ENCODE peak calls at places on chromosome 16, in six cellular contexts. J is epithelial cell of esophagus, B is PC-3, H is pancreas, Z is fibroblast of lung, F is foreskin fibroblast. M is an unnamed sample.

GRCh38 chr16:70416748-70417616 is 21.9 kb downstream of the ST3GAL2 start:
- DNase-seq in J (no peak), B (no peak), H (no peak), Z (no peak), F (no peak), M (no peak)

GRCh38 chr16:81778861-81779539 is at the start of gene PLCG2:
- DNase-seq in J (peak), B (peak), H (peak), Z (peak), F (peak), M (no peak)

GRCh38 chr16:10408824-10409381 is 23.0 kb downstream of the ATF7IP2 start:
- DNase-seq in J (no peak), B (peak), H (no peak), Z (no peak), F (no peak), M (no peak)

GRCh38 chr16:87792205-87792565 is 26.4 kb upstream of the KLHDC4 start:
- DNase-seq in J (no peak), B (no peak), H (no peak), Z (no peak), F (no peak), M (no peak)

GRCh38 chr16:58684001-58684353 is 593 bp downstream of the SLC38A7 start:
- DNase-seq in J (peak), B (peak), H (no peak), Z (no peak), F (peak), M (no peak)

GRCh38 chr16:47051031-47051430 is 77.6 kb upstream of the DNAJA2 start:
- DNase-seq in J (no peak), B (no peak), H (no peak), Z (no peak), F (no peak), M (no peak)

GRCh38 chr16:60142991-60143705 is 1409.0 kb upstream of the GOT2 start:
- DNase-seq in J (peak), B (no peak), H (no peak), Z (no peak), F (peak), M (no peak)

GRCh38 chr16:86093801-86094750 is 195.1 kb downstream of the IRF8 start:
- DNase-seq in J (no peak), B (no peak), H (no peak), Z (no peak), F (no peak), M (peak)

GRCh38 chr16:10332301-10332700 is 53.6 kb upstream of the ATF7IP2 start:
- DNase-seq in J (no peak), B (no peak), H (no peak), Z (no peak), F (no peak), M (no peak)

GRCh38 chr16:55189179-55189578 is 134.8 kb upstream of the IRX6 start:
- DNase-seq in J (no peak), B (no peak), H (no peak), Z (no peak), F (no peak), M (no peak)

GRCh38 chr16:51880776-51881175 is 666.2 kb downstream of the TOX3 start:
- DNase-seq in J (peak), B (peak), H (no peak), Z (peak), F (peak), M (no peak)

GRCh38 chr16:5069854-5070253 is 1.8 kb upstream of the ALG1 start:
- DNase-seq in J (no peak), B (no peak), H (no peak), Z (no peak), F (no peak), M (peak)

GRCh38 chr16:525520-526180 is 1.9 kb upstream of the CAPN15 start:
- DNase-seq in J (peak), B (peak), H (peak), Z (peak), F (peak), M (no peak)

GRCh38 chr16:75621170-75621477 is 2.0 kb downstream of the ADAT1 start:
- DNase-seq in J (peak), B (peak), H (no peak), Z (peak), F (peak), M (no peak)
- TF ChIP-seq CTCF in J (peak), B (peak), H (no peak), Z (peak), F (peak), M (peak)

GRCh38 chr16:50369133-50369804 is 481 bp upstream of the BRD7 start:
- DNase-seq in J (no peak), B (no peak), H (no peak), Z (no peak), F (no peak), M (no peak)
- TF ChIP-seq CTCF in J (no peak), B (no peak), H (no peak), Z (no peak), F (no peak), M (peak)

DNA sequence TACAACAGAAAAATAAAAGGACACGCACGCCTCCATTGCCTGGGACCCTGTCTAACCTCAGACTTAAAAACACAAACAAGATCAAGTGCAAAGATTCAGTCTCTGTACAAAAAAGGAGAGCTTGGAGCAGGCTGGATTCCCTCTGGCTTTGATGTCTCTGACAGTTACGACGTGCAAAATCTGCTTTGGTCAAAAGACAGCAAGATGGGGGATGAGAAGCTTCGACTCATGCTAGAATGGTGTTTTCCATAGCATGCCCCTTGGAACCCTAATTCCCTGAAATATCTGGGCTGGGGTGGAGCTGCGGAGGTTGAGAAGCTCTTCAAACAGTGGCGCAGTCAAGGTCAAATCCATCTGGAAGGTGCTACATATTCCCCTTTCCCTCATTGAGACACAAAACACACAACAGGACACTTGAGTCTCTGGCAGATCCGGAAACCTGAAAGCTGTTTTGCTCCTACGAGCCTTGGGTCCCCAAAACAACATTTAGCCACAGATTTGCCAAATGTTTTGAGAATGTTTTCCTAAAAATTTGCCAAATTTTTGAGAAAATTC is 9.1 kb downstream of the MYH11 start:
- DNase-seq in J (no peak), B (no peak), H (no peak), Z (peak), F (no peak), M (no peak)
- TF ChIP-seq CTCF in J (no peak), B (no peak), H (no peak), Z (no peak), F (no peak), M (no peak)

GRCh38 chr16:30844671-30845449 is 49.0 kb downstream of the BCL7C start:
- DNase-seq in J (peak), B (peak), H (peak), Z (peak), F (peak), M (no peak)
- TF ChIP-seq CTCF in J (peak), B (peak), H (peak), Z (peak), F (peak), M (peak)

GRCh38 chr16:74695450-74696422 is 4.9 kb downstream of the MLKL start:
- DNase-seq in J (peak), B (peak), H (peak), Z (peak), F (peak), M (no peak)

GRCh38 chr16:74698220-74698619 is 2.4 kb downstream of the MLKL start:
- DNase-seq in J (peak), B (peak), H (no peak), Z (no peak), F (peak), M (no peak)

GRCh38 chr16:74699666-74700065 is 996 bp downstream of the MLKL start:
- DNase-seq in J (no peak), B (no peak), H (no peak), Z (no peak), F (no peak), M (no peak)

GRCh38 chr16:74700206-74701040 is at the start of gene MLKL:
- DNase-seq in J (peak), B (peak), H (peak), Z (peak), F (peak), M (no peak)
- TF ChIP-seq CTCF in J (no peak), B (no peak), H (no peak), Z (no peak), F (no peak), M (no peak)

GRCh38 chr16:17369441-17369951 is 101.3 kb downstream of the XYLT1 start:
- DNase-seq in J (no peak), B (no peak), H (no peak), Z (no peak), F (no peak), M (no peak)
- TF ChIP-seq CTCF in J (no peak), B (no peak), H (no peak), Z (no peak), F (no peak), M (no peak)

DNA sequence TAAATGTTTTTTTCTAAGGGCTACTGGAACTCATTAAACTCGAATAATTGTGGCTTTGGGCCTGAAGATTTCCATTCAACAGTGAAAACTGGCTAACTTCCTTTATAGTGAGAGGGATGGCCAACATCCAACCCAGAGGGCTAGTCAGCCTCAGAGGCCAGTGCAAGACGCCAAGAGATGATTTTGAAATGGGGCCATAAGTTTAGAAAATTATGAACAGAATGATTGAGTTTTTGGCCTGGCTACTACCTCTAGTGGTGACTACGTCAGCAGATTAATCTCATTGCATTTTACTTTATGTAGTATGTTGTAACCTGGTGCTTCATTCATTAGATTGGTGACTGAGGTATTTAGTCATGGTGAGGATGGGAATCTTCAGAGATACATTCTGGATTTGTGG is 28.4 kb downstream of the HAPSTR1 start:
- DNase-seq in J (peak), B (no peak), H (no peak), Z (peak), F (peak), M (no peak)
- TF ChIP-seq CTCF in J (peak), B (peak), H (no peak), Z (peak), F (no peak), M (peak)

DNA sequence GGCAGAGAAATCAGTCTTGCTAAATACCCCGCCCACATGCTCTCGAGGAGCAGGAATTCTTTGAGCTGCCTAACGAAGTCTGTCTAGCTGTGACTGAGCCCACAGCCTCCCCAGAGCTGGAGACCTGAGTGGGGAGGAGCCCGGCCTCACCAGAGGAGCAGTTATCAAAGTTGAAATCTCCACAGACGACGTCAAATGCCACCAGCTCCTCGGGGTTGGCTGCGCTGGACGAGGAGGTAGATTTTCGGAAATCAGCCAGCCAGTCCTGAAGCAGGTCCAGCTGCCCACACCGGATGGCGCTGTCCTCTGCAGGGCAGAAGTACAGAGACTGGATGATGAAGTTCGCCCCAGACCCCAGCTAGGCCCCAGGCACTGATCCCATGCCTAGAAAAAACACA is 53.8 kb downstream of the PRMT7 start:
- DNase-seq in J (no peak), B (no peak), H (no peak), Z (no peak), F (no peak), M (no peak)
- TF ChIP-seq CTCF in J (peak), B (peak), H (no peak), Z (no peak), F (no peak), M (peak)

DNA sequence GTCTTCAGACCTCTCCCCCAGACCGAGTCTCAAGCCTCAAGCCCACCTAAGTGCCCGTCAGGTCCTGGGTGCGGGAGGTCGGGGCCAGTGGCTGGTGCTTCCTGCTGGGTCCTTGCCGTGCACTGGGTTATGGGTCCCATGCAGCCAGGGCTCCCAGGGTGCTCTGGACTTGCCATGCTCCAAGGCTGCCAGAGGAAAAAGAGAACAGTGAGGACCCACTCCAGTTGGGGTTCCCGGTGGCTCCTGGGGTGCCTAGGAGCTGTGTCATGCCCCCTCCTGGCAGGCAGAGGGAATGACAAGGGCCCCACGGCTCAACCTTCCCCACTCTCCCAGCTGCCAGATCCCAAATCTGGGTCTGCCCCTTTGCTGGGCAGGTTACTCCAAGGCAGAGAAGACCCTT is 3.8 kb downstream of the SNX20 start:
- DNase-seq in J (no peak), B (no peak), H (no peak), Z (no peak), F (no peak), M (peak)
- TF ChIP-seq CTCF in J (peak), B (peak), H (no peak), Z (peak), F (no peak), M (peak)

M was measured in chondrocyte.